ENCODE peak calls at places on chromosomes 6 and 20, in four cellular contexts. One of them, this sample, is unnamed.

GRCh38 chr20:19750907-19751636 is 7.0 kb upstream of the RIN2 start:
- DNase-seq in NCI-H524: no peak
- DNase-seq in iris pigment epithelial cell: no peak
- DNase-seq in cardiac muscle cell: peak
- DNase-seq in this sample: no peak

GRCh38 chr6:116374586-116374985 is 3.8 kb downstream of the DSE start:
- DNase-seq in NCI-H524: no peak
- DNase-seq in iris pigment epithelial cell: no peak
- DNase-seq in cardiac muscle cell: no peak
- DNase-seq in this sample: no peak

GRCh38 chr20:346640-347316 is at the start of gene NRSN2:
- DNase-seq in iris pigment epithelial cell: peak
- DNase-seq in cardiac muscle cell: peak
- DNase-seq in NCI-H524: peak
- DNase-seq in this sample: peak

GRCh38 chr6:136059308-136059707 is 190.8 kb downstream of the MTFR2 start:
- DNase-seq in iris pigment epithelial cell: no peak
- DNase-seq in NCI-H524: no peak
- DNase-seq in cardiac muscle cell: no peak
- DNase-seq in this sample: no peak

GRCh38 chr20:56409521-56409920 is 2.5 kb upstream of the CASS4 start:
- DNase-seq in cardiac muscle cell: no peak
- DNase-seq in iris pigment epithelial cell: peak
- DNase-seq in NCI-H524: no peak
- DNase-seq in this sample: no peak

GRCh38 chr6:163732479-163732878 is 318.0 kb downstream of the QKI start:
- DNase-seq in NCI-H524: no peak
- DNase-seq in iris pigment epithelial cell: no peak
- DNase-seq in cardiac muscle cell: no peak
- DNase-seq in this sample: no peak

GRCh38 chr6:4185419-4185818 is 50.0 kb upstream of the ECI2 start:
- DNase-seq in iris pigment epithelial cell: no peak
- DNase-seq in cardiac muscle cell: no peak
- DNase-seq in NCI-H524: no peak
- DNase-seq in this sample: no peak

GRCh38 chr6:79188885-79189505 is 45.5 kb downstream of the HMGN3 start:
- DNase-seq in NCI-H524: no peak
- DNase-seq in cardiac muscle cell: no peak
- DNase-seq in iris pigment epithelial cell: no peak
- DNase-seq in this sample: no peak

GRCh38 chr6:148002067-148002466 is 340.6 kb upstream of the SASH1 start:
- DNase-seq in NCI-H524: no peak
- DNase-seq in cardiac muscle cell: no peak
- DNase-seq in iris pigment epithelial cell: no peak
- DNase-seq in this sample: no peak

GRCh38 chr6:6994796-6995195 is 113.0 kb upstream of the RREB1 start:
- DNase-seq in cardiac muscle cell: no peak
- DNase-seq in NCI-H524: no peak
- DNase-seq in iris pigment epithelial cell: no peak
- DNase-seq in this sample: no peak

GRCh38 chr6:121504227-121504626 is 68.8 kb downstream of the GJA1 start:
- DNase-seq in cardiac muscle cell: no peak
- DNase-seq in iris pigment epithelial cell: peak
- DNase-seq in NCI-H524: no peak
- DNase-seq in this sample: no peak

GRCh38 chr6:142956726-142957125 is 11.8 kb upstream of the HIVEP2 start:
- DNase-seq in iris pigment epithelial cell: no peak
- DNase-seq in NCI-H524: no peak
- DNase-seq in cardiac muscle cell: no peak
- DNase-seq in this sample: no peak

GRCh38 chr6:71228461-71229041 is 60.1 kb upstream of the OGFRL1 start:
- DNase-seq in NCI-H524: no peak
- DNase-seq in cardiac muscle cell: no peak
- DNase-seq in iris pigment epithelial cell: peak
- DNase-seq in this sample: no peak

GRCh38 chr20:57638173-57638894 is 18.1 kb upstream of the ZBP1 start:
- DNase-seq in cardiac muscle cell: no peak
- DNase-seq in NCI-H524: no peak
- DNase-seq in iris pigment epithelial cell: peak
- DNase-seq in this sample: no peak

GRCh38 chr20:44632103-44632752 is 19.3 kb downstream of the ADA start:
- DNase-seq in NCI-H524: peak
- DNase-seq in cardiac muscle cell: no peak
- DNase-seq in iris pigment epithelial cell: no peak
- DNase-seq in this sample: no peak

GRCh38 chr6:99589290-99589672 is 17.4 kb upstream of the PRDM13 start:
- DNase-seq in NCI-H524: peak
- DNase-seq in iris pigment epithelial cell: no peak
- DNase-seq in cardiac muscle cell: no peak
- DNase-seq in this sample: no peak